ENCODE peak calls at places on chromosomes 11 and 22, in five cellular contexts. X, W, Z, N and L are unnamed samples. For H3K4me1 and H3K36me3, the result is how much of the 10 kb centered on the place peaks cover.

GRCh38 chr11:121578216-121579063 is 125.7 kb upstream of the SORL1-AS1 start:
- DNase-seq in X (no peak), W (no peak), Z (no peak), N (no peak), L (peak)

GRCh38 chr22:45553333-45554039 is 50.8 kb downstream of the FBLN1 start:
- DNase-seq in X (peak), W (peak), Z (peak), N (peak), L (peak)

GRCh38 chr22:32764330-32765116 is 37.0 kb upstream of the TIMP3 start:
- DNase-seq in X (no peak), W (peak), Z (no peak), N (no peak), L (no peak)

GRCh38 chr22:25100972-25101371 is 98.7 kb upstream of the CRYBB3 start:
- DNase-seq in X (no peak), W (no peak), Z (no peak), N (no peak), L (no peak)

GRCh38 chr11:112780351-112781043 is 180.7 kb upstream of the NCAM1 start:
- DNase-seq in X (no peak), W (no peak), Z (peak), N (no peak), L (no peak)

GRCh38 chr11:47569646-47570045 is 4.2 kb downstream of the PTPMT1 start:
- DNase-seq in X (no peak), W (no peak), Z (no peak), N (no peak), L (no peak)

GRCh38 chr11:10878408-10879214 is 20.8 kb upstream of the ZBED5 start:
- DNase-seq in X (no peak), W (peak), Z (no peak), N (peak), L (peak)

GRCh38 chr11:114566273-114566672 is 6.6 kb upstream of the NXPE1 start:
- DNase-seq in X (no peak), W (no peak), Z (no peak), N (no peak), L (no peak)

GRCh38 chr22:46626911-46627805 is 7.0 kb downstream of the GRAMD4 start:
- DNase-seq in X (no peak), W (no peak), Z (no peak), N (no peak), L (peak)

GRCh38 chr22:24994070-24994763 is 41.7 kb downstream of the KIAA1671 start:
- DNase-seq in X (no peak), W (peak), Z (no peak), N (no peak), L (no peak)

GRCh38 chr11:134818531-134818930 is 406.5 kb upstream of the B3GAT1 start:
- DNase-seq in X (no peak), W (no peak), Z (no peak), N (no peak), L (no peak)

GRCh38 chr22:43972931-43973330 is 17.7 kb downstream of the SAMM50 start:
- DNase-seq in X (no peak), W (no peak), Z (no peak), N (no peak), L (no peak)

GRCh38 chr22:41699264-41700104 is at the start of gene MEI1:
- DNase-seq in X (peak), W (peak), Z (no peak), N (peak), L (no peak)

GRCh38 chr11:134272381-134273316 is 3.5 kb upstream of the GLB1L3 start:
- DNase-seq in X (no peak), W (no peak), Z (no peak), N (no peak), L (peak)

GRCh38 chr22:23509571-23510302 is 70.4 kb downstream of the IGLL1 start:
- DNase-seq in X (no peak), W (no peak), Z (no peak), N (no peak), L (no peak)

GRCh38 chr11:119000906-119001305 is 3.0 kb downstream of the CENATAC start:
- DNase-seq in X (no peak), W (no peak), Z (no peak), N (no peak), L (no peak)

GRCh38 chr11:3674189-3674588 is 3.0 kb upstream of the CHRNA10 start:
- DNase-seq in X (no peak), W (no peak), Z (no peak), N (no peak), L (no peak)

GRCh38 chr11:117588166-117588810 is 208.7 kb downstream of the DSCAML1 start:
- DNase-seq in X (no peak), W (no peak), Z (no peak), N (no peak), L (no peak)

GRCh38 chr11:17411418-17411817 is 23.0 kb upstream of the KCNJ11 start:
- DNase-seq in X (peak), W (no peak), Z (no peak), N (no peak), L (no peak)

GRCh38 chr11:61971177-61972111 is 4.0 kb upstream of the FTH1 start:
- DNase-seq in X (peak), W (peak), Z (peak), N (no peak), L (peak)

GRCh38 chr11:86119062-86119461 is 50.2 kb upstream of the PICALM start:
- DNase-seq in X (no peak), W (no peak), Z (no peak), N (no peak), L (no peak)

GRCh38 chr22:29621761-29622526 is 18.5 kb downstream of the NF2 start:
- DNase-seq in X (no peak), W (no peak), Z (peak), N (no peak), L (no peak)

GRCh38 chr22:23779083-23779482 is 6.4 kb downstream of the MMP11 start:
- DNase-seq in X (no peak), W (no peak), Z (peak), N (no peak), L (no peak)

GRCh38 chr11:67694875-67695555 is 20.6 kb upstream of the ALDH3B2 start:
- DNase-seq in X (no peak), W (no peak), Z (no peak), N (no peak), L (no peak)

GRCh38 chr11:57336111-57336666 is 497 bp upstream of the SSRP1 start:
- DNase-seq in X (no peak), W (no peak), Z (no peak), N (no peak), L (no peak)

GRCh38 chr11:75014129-75014528 is 25.4 kb downstream of the NEU3 start:
- DNase-seq in X (no peak), W (no peak), Z (no peak), N (no peak), L (no peak)

GRCh38 chr11:31106963-31107576 is 262.5 kb downstream of the DCDC1 start:
- DNase-seq in X (peak), W (peak), Z (peak), N (peak), L (peak)

GRCh38 chr11:75051043-75051442 is 45.6 kb downstream of the OR2AT4 start:
- DNase-seq in X (no peak), W (no peak), Z (no peak), N (no peak), L (no peak)

GRCh38 chr11:4032097-4032496 is 62.5 kb upstream of the RRM1 start:
- DNase-seq in X (peak), W (no peak), Z (no peak), N (no peak), L (no peak)

GRCh38 chr11:29578806-29579205 is 438.0 kb downstream of the KCNA4 start:
- DNase-seq in X (no peak), W (no peak), Z (no peak), N (no peak), L (no peak)

GRCh38 chr11:68889948-68890446 is 13.6 kb downstream of the MRPL21 start:
- DNase-seq in X (no peak), W (peak), Z (peak), N (no peak), L (peak)

GRCh38 chr22:41838842-41839618 is 6.1 kb downstream of the SREBF2 start:
- DNase-seq in X (no peak), W (no peak), Z (no peak), N (no peak), L (no peak)

GRCh38 chr11:10653242-10653641 is 40.3 kb downstream of the IRAG1 start:
- DNase-seq in X (no peak), W (no peak), Z (no peak), N (no peak), L (no peak)

GRCh38 chr11:126440792-126441514 is 85.5 kb downstream of the ST3GAL4 start:
- DNase-seq in X (peak), W (peak), Z (peak), N (peak), L (peak)

GRCh38 chr11:16982256-16982671 is 31.9 kb downstream of the PLEKHA7 start:
- DNase-seq in X (no peak), W (no peak), Z (no peak), N (no peak), L (no peak)

GRCh38 chr11:66639066-66639813 is 737 bp downstream of the RBM4 start:
- DNase-seq in X (no peak), W (no peak), Z (no peak), N (peak), L (peak)

GRCh38 chr11:122020902-122021301 is 95.1 kb downstream of the BLID start:
- DNase-seq in X (no peak), W (no peak), Z (no peak), N (no peak), L (peak)

GRCh38 chr11:43837879-43838278 is 42.8 kb upstream of the ALKBH3 start:
- DNase-seq in X (no peak), W (no peak), Z (no peak), N (no peak), L (no peak)

DNA sequence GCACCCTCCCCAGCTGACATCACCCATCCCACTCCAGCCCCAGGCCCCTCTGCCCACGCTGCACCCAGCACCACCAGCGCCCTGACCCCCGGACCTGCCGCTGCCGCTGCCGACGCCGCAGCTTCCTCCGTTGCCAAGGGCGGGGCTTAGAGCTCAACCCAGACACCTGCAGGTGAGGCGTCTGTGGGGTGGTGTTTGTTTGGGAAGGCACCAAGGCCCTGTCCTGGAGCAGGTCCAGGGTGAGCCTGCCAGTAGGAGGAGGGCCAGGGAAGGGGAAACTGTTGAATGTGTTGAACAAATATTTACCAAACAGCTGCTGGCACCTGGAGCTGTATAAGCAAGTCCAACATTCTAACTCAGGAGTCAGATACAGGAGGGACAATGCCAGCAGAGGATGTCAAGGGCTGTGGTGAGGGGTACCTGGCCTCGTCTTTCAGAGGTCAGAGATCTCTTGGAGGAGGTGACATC is 3.1 kb downstream of the VEGFB start:
- DNase-seq in X (peak), W (peak), Z (no peak), N (no peak), L (no peak)
- H3K4me3 ChIP-seq in X (peak), W (no peak), Z (no peak), N (no peak), L (no peak)

GRCh38 chr11:111368285-111368560 is 10.9 kb downstream of the POU2AF1 start:
- DNase-seq in X (no peak), W (no peak), Z (no peak), N (no peak), L (no peak)
- H3K4me1 ChIP-seq in X (under half), W (under half), Z (under half), N (under half), L (under half)

DNA sequence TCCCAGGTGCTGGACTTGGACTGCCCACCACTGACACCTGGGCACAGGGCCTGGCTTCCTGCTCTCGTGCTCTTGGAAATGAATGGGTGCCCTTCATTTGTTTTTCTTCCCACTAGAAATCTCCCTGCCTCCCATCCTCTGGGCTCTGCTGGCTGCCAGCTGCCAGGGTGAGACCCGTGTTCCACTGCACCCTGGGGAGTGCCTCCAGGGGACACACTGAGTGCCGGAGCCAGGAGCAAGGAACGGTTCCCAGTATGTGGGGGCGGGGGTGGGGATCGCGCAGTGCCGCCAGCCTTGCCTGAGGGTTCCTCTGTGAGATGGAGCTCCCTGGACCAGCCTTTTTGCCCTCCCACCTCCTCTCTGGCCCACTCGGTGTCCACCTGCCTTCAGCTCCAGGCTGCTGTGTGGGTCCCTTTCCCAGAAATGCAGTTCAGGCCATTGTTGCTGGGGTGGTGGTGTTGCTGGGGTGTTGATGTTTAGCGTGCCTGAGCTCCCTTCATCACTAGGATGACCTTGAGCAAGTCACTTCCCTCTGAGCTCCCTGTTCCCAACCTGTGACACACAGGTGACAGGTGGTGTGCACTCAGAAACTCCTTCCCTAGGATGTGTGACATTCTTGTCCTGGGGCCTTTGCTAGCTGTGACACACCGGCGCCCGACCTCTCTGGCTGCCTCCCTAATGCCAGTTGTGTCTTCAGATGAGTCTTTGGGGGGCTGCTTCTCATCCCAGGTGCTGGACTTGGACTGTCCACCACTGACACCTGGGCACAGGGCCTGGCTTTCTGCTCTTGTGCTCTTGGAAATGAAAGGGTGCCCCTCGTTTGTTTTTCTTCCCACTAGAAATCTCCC is 72.1 kb downstream of the MED15 start:
- DNase-seq in X (no peak), W (no peak), Z (no peak), N (no peak), L (no peak)
- H3K36me3 ChIP-seq in X (half or more), W (under half), Z (half or more), N (under half), L (half or more)

DNA sequence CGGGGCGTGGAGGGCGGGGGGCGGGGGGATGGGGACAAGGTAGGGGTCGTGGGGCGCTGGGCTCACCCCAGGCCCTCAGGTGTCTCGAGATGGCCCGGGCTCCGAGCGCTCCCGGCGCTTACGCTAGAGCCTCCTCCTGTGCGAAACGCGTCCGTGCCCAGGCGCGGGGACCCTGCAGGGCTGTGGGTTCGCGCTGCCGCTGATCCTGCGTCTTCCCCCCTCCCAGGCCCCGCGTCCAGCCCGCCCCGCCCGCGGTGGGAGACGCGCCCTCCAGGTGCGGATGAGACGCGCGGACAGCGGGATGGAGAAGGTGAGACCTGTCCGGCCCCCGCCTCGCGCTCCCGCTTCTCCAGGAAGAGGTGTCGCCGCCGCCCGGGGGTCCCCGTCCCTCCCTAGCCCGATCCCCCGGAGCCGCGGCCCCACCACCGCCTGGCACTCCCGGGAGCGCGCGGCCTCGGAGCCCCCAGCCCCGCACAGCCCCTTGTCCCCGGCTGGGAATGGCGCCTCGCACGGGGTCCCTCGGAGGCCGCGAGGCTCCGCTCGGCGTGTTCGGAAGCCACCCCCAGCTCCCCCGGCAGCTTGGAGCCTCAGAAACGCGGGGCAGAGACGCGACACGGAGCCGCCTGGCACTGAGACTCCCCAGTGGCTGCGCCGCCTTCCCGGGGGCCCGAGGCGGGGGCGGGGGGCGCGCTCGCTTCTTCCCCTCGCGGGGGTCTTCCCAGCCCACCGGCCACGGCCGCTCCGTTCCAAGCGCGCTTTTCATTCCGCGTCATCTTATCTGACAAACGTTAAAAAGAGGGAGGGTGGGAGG is 27.6 kb upstream of the TOLLIP start:
- DNase-seq in X (peak), W (peak), Z (no peak), N (peak), L (no peak)
- H3K4me3 ChIP-seq in X (peak), W (peak), Z (no peak), N (peak), L (peak)

GRCh38 chr11:94148189-94148588 is 19.5 kb downstream of the PANX1 start:
- DNase-seq in X (no peak), W (no peak), Z (no peak), N (no peak), L (no peak)
- H3K4me1 ChIP-seq in X (under half), W (under half), Z (under half), N (under half), L (under half)